ENCODE peak calls at places on chromosomes 3 and 15, in five cellular contexts. C, S, G, J and I are unnamed samples.

GRCh38 chr15:67755936-67756335 is 69.4 kb upstream of the SKOR1 start:
- DNase-seq in C (no peak), S (no peak), G (no peak), J (no peak), I (no peak)

GRCh38 chr15:52011711-52012144 is 7.3 kb upstream of the MAPK6 start:
- DNase-seq in C (no peak), S (no peak), G (no peak), J (no peak), I (no peak)

GRCh38 chr3:8110966-8111798 is 390.4 kb upstream of the LMCD1 start:
- DNase-seq in C (peak; percentile 24), S (peak; percentile 65), G (peak; percentile 26), J (peak; percentile 6), I (no peak)

GRCh38 chr3:108554233-108554632 is 35.0 kb downstream of the CIP2A start:
- DNase-seq in C (no peak), S (no peak), G (no peak), J (no peak), I (no peak)

GRCh38 chr3:177672252-177672911 is 475.1 kb upstream of the TBL1XR1 start:
- DNase-seq in C (no peak), S (no peak), G (no peak), J (no peak), I (no peak)

GRCh38 chr3:193883551-193883950 is 252.4 kb upstream of the HES1 start:
- DNase-seq in C (no peak), S (no peak), G (no peak), J (no peak), I (no peak)

GRCh38 chr3:126464093-126464492 is 11.6 kb downstream of the ZXDC start:
- DNase-seq in C (no peak), S (no peak), G (no peak), J (no peak), I (no peak)

GRCh38 chr3:29721789-29722188 is 440.9 kb downstream of the RBMS3 start:
- DNase-seq in C (no peak), S (no peak), G (no peak), J (no peak), I (no peak)

GRCh38 chr15:61724276-61724939 is 335.8 kb downstream of the VPS13C start:
- DNase-seq in C (peak; percentile 53), S (no peak), G (no peak), J (no peak), I (no peak)

GRCh38 chr15:66841953-66842681 is 140.1 kb downstream of the SMAD6 start:
- DNase-seq in C (peak; percentile 90), S (peak; percentile 97), G (peak; percentile 89), J (no peak), I (peak; percentile 86)

DNA sequence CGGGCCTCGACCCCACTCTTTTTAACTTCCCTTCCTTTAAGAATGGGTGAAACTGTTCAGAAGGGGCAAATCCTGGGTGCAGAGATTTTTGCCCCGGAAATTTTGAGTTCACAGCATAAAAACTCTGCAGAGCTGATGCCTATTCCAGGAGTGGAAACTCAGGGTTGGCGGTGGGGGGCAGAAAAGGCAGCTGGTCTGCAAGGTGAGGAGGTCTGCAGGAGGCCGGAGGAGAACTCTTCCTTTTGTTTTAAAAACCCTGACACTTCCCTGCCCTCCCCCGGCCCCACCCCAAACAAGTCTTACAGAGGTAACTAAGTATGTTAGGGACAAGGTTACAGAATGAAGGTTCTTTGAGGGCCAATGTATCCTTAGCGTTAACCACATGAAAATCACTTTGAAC is 276.5 kb upstream of the NR2F2 start:
- DNase-seq in C (no peak), S (no peak), G (no peak), J (no peak), I (no peak)
- H3K4me3 ChIP-seq in C (peak overlapping the region; percentile 24), S (no peak overlapping the region), G (no peak overlapping the region), J (no peak overlapping the region), I (peak overlapping the region; percentile 49)

GRCh38 chr15:55998478-55998877 is 5.1 kb upstream of the NEDD4 start:
- DNase-seq in C (no peak), S (no peak), G (no peak), J (no peak), I (no peak)
- H3K4me1 ChIP-seq in C (no peaks in the 10 kb centered on the region), S (peaks cover 10% of the 10 kb centered on the region), G (no peaks in the 10 kb centered on the region), J (no peaks in the 10 kb centered on the region), I (peaks cover 15% of the 10 kb centered on the region)

GRCh38 chr3:124851136-124851535 is 36.0 kb downstream of the ITGB5 start:
- DNase-seq in C (no peak), S (no peak), G (no peak), J (no peak), I (no peak)
- H3K4me3 ChIP-seq in C (no peak overlapping the region), S (peak overlapping the region; percentile 1), G (no peak overlapping the region), J (no peak overlapping the region), I (no peak overlapping the region)

DNA sequence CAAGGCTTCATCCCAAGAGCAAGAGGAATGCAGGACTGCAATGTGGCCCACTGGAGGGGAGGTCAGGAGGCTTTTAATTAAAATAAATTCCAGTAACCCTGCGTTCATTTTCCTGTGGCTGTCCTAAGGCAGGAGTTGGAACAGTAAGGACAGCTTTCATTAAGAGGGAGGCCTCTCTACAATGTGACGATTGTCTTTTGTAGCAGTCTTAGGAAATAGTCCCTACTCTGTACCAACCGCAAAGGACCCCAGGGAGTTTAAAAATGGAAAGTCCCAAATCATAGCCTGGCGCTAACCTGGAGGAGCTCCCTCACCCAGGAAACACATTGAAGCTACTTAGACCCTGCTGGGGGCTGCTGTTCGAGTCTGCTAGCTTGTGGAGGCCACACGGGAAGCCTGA is 62.8 kb downstream of the SYNM start:
- DNase-seq in C (no peak), S (no peak), G (peak; percentile 62), J (no peak), I (no peak)
- H3K4me1 ChIP-seq in C (no peaks in the 10 kb centered on the region), S (peaks cover 54% of the 10 kb centered on the region), G (no peaks in the 10 kb centered on the region), J (no peaks in the 10 kb centered on the region), I (peaks cover 32% of the 10 kb centered on the region)

GRCh38 chr3:152373379-152373778 is 104.7 kb downstream of the MBNL1 start:
- DNase-seq in C (no peak), S (no peak), G (no peak), J (no peak), I (no peak)
- H3K4me3 ChIP-seq in C (no peak overlapping the region), S (no peak overlapping the region), G (no peak overlapping the region), J (no peak overlapping the region), I (no peak overlapping the region)

GRCh38 chr15:40746916-40747418 is 8.1 kb downstream of the RMDN3 start:
- DNase-seq in C (no peak), S (no peak), G (no peak), J (no peak), I (no peak)

GRCh38 chr15:40747685-40748631 is 7.1 kb downstream of the RMDN3 start:
- DNase-seq in C (no peak), S (no peak), G (no peak), J (no peak), I (no peak)

GRCh38 chr15:40744810-40745152 is 10.3 kb downstream of the RMDN3 start:
- DNase-seq in C (no peak), S (no peak), G (no peak), J (no peak), I (no peak)

GRCh38 chr15:40751745-40752144 is 3.3 kb downstream of the RMDN3 start:
- DNase-seq in C (no peak), S (no peak), G (no peak), J (no peak), I (no peak)

GRCh38 chr15:40749151-40749630 is 5.9 kb downstream of the RMDN3 start:
- DNase-seq in C (no peak), S (no peak), G (no peak), J (no peak), I (no peak)
- H3K4me1 ChIP-seq in C (no peaks in the 10 kb centered on the region), S (peaks cover 13% of the 10 kb centered on the region), G (no peaks in the 10 kb centered on the region), J (peaks cover 17% of the 10 kb centered on the region), I (peaks cover 12% of the 10 kb centered on the region)

GRCh38 chr15:92638709-92639365 is 16.7 kb downstream of the FAM174B start:
- DNase-seq in C (no peak), S (no peak), G (peak; percentile 15), J (no peak), I (no peak)
- H3K4me3 ChIP-seq in C (no peak overlapping the region), S (no peak overlapping the region), G (no peak overlapping the region), J (no peak overlapping the region), I (no peak overlapping the region)

DNA sequence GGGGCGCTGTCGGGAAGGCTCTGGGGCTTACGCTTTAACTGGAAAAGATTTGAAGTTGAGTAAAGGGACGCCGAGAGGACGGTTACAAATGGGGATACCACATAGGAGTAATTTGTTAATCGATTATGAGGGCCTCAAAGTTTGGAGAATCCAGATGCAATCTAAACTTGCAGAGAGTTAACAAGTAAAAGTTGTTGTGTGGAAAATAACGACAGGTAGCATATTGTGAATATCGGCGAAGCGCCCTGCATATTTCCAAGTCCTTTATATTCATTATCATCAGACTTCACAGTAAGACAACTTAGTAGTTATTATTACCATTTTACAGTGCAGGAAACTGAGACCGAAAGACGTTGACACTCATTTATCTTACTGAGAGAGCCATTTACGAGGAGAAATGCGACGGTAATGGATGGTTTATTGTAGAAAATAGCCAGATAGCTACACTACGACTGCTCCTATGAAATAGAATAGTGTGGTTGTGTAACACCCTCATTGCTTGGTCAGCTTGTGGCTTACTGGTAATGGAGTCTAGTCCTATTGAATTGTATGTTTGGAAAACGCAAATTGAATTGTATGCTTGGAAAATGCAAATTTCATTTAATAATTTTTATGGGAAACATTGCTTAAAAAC is 702 bp downstream of the MKRN2 start:
- DNase-seq in C (no peak), S (no peak), G (no peak), J (no peak), I (no peak)
- H3K4me1 ChIP-seq in C (peaks cover 7% of the 10 kb centered on the region), S (peaks cover 50% of the 10 kb centered on the region), G (no peaks in the 10 kb centered on the region), J (peaks cover 40% of the 10 kb centered on the region), I (peaks cover 76% of the 10 kb centered on the region)

GRCh38 chr3:180631317-180631716 is 29.4 kb downstream of the TTC14 start:
- DNase-seq in C (no peak), S (no peak), G (no peak), J (no peak), I (no peak)
- H3K4me3 ChIP-seq in C (no peak overlapping the region), S (no peak overlapping the region), G (no peak overlapping the region), J (no peak overlapping the region), I (no peak overlapping the region)

GRCh38 chr15:70314018-70314354 is 216.3 kb upstream of the TLE3 start:
- DNase-seq in C (no peak), S (no peak), G (peak; percentile 9), J (no peak), I (no peak)

GRCh38 chr15:70315431-70315830 is 217.7 kb upstream of the TLE3 start:
- DNase-seq in C (no peak), S (no peak), G (no peak), J (no peak), I (no peak)

GRCh38 chr15:70314652-70315051 is 216.9 kb upstream of the TLE3 start:
- DNase-seq in C (no peak), S (no peak), G (no peak), J (no peak), I (no peak)

GRCh38 chr15:70318594-70318993 is 220.9 kb upstream of the TLE3 start:
- DNase-seq in C (no peak), S (no peak), G (peak; percentile 16), J (no peak), I (no peak)

DNA sequence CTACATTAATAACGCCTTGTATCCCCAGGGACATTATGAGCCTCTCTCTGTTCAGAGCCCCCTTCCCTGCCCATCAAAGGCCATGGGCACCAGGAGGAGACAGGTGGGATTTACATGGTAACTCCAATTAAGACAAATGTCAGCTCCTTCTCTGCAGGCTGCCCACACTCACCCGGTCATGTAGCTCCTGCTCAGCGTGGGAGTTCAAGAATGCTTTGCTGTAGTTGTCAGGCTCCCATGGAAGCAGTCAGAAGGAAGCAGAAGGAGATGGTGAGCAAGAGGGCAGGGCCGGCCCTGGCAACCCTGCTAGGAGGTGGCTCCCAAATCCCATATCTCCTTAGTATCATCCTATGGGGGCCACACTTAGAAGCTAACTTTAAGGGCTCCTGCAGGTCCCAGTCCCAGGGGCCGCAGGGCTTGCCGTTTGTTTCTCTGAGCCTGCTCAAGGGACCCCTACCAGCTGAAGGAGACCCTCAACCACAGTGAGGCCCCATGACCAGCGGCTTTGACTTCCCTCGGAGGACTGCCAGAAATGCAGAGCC is 218.4 kb upstream of the TLE3 start:
- DNase-seq in C (peak; percentile 48), S (no peak), G (peak; percentile 27), J (no peak), I (no peak)
- H3K4me1 ChIP-seq in C (peaks cover 10% of the 10 kb centered on the region), S (peaks cover 13% of the 10 kb centered on the region), G (no peaks in the 10 kb centered on the region), J (no peaks in the 10 kb centered on the region), I (peaks cover 6% of the 10 kb centered on the region)